ENCODE peak calls at places on chromosome 7, in six cellular contexts. P is activated T-cell treated with anti-CD3 and anti-CD28 coated beads for 1 hour; A is CD4-positive, alpha-beta T cell; F is HuH-7.5; S is activated CD4-positive, CD25-positive, alpha-beta regulatory T cell; Y is effector memory CD4-positive, alpha-beta T cell. E is an unnamed sample.
A peak's percentile ranks its signal among the peaks of the same experiment; 100 is the strongest.

GRCh38 chr7:74187915-74188675 is 13.9 kb downstream of the EIF4H start:
- DNase-seq in P (no peak), A (no peak), F (no peak), S (no peak), Y (no peak), E (no peak)

GRCh38 chr7:34622771-34623250 is 35.2 kb upstream of the NPSR1 start:
- DNase-seq in P (no peak), A (no peak), F (no peak), S (no peak), Y (no peak), E (no peak)

GRCh38 chr7:143354965-143355364 is 7.5 kb downstream of the FAM131B start:
- DNase-seq in P (no peak), A (no peak), F (no peak), S (no peak), Y (no peak), E (no peak)

GRCh38 chr7:17611611-17612010 is 313.2 kb downstream of the AHR start:
- DNase-seq in P (no peak), A (no peak), F (no peak), S (no peak), Y (no peak), E (no peak)

GRCh38 chr7:80833289-80834104 is 85.4 kb downstream of the SEMA3C start:
- DNase-seq in P (no peak), A (no peak), F (no peak), S (no peak), Y (no peak), E (no peak)

GRCh38 chr7:126302639-126303038 is 950.1 kb downstream of the GRM8 start:
- DNase-seq in P (no peak), A (no peak), F (no peak), S (no peak), Y (no peak), E (no peak)

GRCh38 chr7:1087462-1087809 is 477 bp upstream of the GPER1 start:
- DNase-seq in P (no peak), A (no peak), F (no peak), S (no peak), Y (no peak), E (no peak)

GRCh38 chr7:78769551-78770101 is 683.8 kb downstream of the MAGI2 start:
- DNase-seq in P (no peak), A (no peak), F (no peak), S (no peak), Y (no peak), E (no peak)

GRCh38 chr7:121080257-121080912 is 91.9 kb downstream of the CPED1 start:
- DNase-seq in P (no peak), A (no peak), F (no peak), S (no peak), Y (no peak), E (no peak)

GRCh38 chr7:76072243-76073148 is 24.6 kb downstream of the MDH2 start:
- DNase-seq in P (no peak), A (no peak), F (no peak), S (no peak), Y (no peak), E (no peak)

GRCh38 chr7:19772858-19773337 is 519 bp downstream of the TMEM196 start:
- DNase-seq in P (no peak), A (no peak), F (no peak), S (no peak), Y (no peak), E (no peak)

GRCh38 chr7:155685070-155685790 is 40.8 kb downstream of the RBM33 start:
- DNase-seq in P (no peak), A (no peak), F (no peak), S (no peak), Y (no peak), E (no peak)

GRCh38 chr7:130500463-130500862 is 8.6 kb downstream of the MEST start:
- DNase-seq in P (no peak), A (no peak), F (no peak), S (no peak), Y (no peak), E (no peak)

GRCh38 chr7:2645274-2645868 is 13.6 kb downstream of the TTYH3 start:
- DNase-seq in P (no peak), A (no peak), F (no peak), S (no peak), Y (no peak), E (peak; percentile 90)

GRCh38 chr7:116990056-116990455 is 36.8 kb downstream of the ST7 start:
- DNase-seq in P (no peak), A (no peak), F (no peak), S (no peak), Y (no peak), E (no peak)

GRCh38 chr7:158572000-158572828 is 15.4 kb downstream of the PTPRN2 start:
- DNase-seq in P (no peak), A (no peak), F (peak; percentile 53), S (no peak), Y (no peak), E (peak; percentile 32)

GRCh38 chr7:46383605-46384004 is 462.5 kb upstream of the IGFBP3 start:
- DNase-seq in P (no peak), A (no peak), F (no peak), S (no peak), Y (no peak), E (no peak)

GRCh38 chr7:95420996-95421846 is 13.6 kb downstream of the PON2 start:
- DNase-seq in P (no peak), A (no peak), F (no peak), S (no peak), Y (no peak), E (no peak)

GRCh38 chr7:34451923-34452322 is 206.1 kb upstream of the NPSR1 start:
- DNase-seq in P (no peak), A (no peak), F (no peak), S (no peak), Y (no peak), E (no peak)

GRCh38 chr7:158633055-158633956 is 45.7 kb upstream of the PTPRN2 start:
- DNase-seq in P (no peak), A (no peak), F (no peak), S (no peak), Y (no peak), E (no peak)

GRCh38 chr7:45888185-45888992 is at the start of gene IGFBP1:
- DNase-seq in P (no peak), A (no peak), F (peak; percentile 37), S (no peak), Y (no peak), E (no peak)

GRCh38 chr7:106681815-106682495 is 21.0 kb upstream of the CCDC71L start:
- DNase-seq in P (no peak), A (no peak), F (no peak), S (no peak), Y (no peak), E (no peak)

GRCh38 chr7:95012001-95012400 is 104.6 kb downstream of the PPP1R9A start:
- DNase-seq in P (no peak), A (no peak), F (no peak), S (no peak), Y (no peak), E (peak; percentile 14)

GRCh38 chr7:99133766-99134564 is 9.9 kb downstream of the SMURF1 start:
- DNase-seq in P (no peak), A (no peak), F (no peak), S (no peak), Y (no peak), E (no peak)

GRCh38 chr7:86793129-86793528 is 149.4 kb downstream of the GRM3 start:
- DNase-seq in P (no peak), A (no peak), F (no peak), S (no peak), Y (no peak), E (no peak)

GRCh38 chr7:47500103-47500563 is 81.8 kb downstream of the TNS3 start:
- DNase-seq in P (no peak), A (no peak), F (peak; percentile 55), S (no peak), Y (no peak), E (no peak)

GRCh38 chr7:23234569-23235296 is 11.8 kb upstream of the GPNMB start:
- DNase-seq in P (no peak), A (no peak), F (no peak), S (no peak), Y (no peak), E (no peak)

GRCh38 chr7:155224116-155224811 is 73.4 kb upstream of the INSIG1 start:
- DNase-seq in P (no peak), A (no peak), F (no peak), S (no peak), Y (no peak), E (no peak)

GRCh38 chr7:158495780-158496179 is 91.8 kb downstream of the PTPRN2 start:
- DNase-seq in P (no peak), A (no peak), F (peak; percentile 48), S (no peak), Y (no peak), E (peak; percentile 34)

GRCh38 chr7:35286986-35287385 is 33.1 kb upstream of the TBX20 start:
- DNase-seq in P (no peak), A (no peak), F (no peak), S (no peak), Y (no peak), E (no peak)

GRCh38 chr7:129776397-129776792 is 164.9 kb downstream of the NRF1 start:
- DNase-seq in P (no peak), A (no peak), F (no peak), S (no peak), Y (no peak), E (no peak)

GRCh38 chr7:158957921-158958471 is 101.6 kb downstream of the DYNC2I1 start:
- DNase-seq in P (no peak), A (no peak), F (no peak), S (no peak), Y (peak; percentile 8), E (no peak)

GRCh38 chr7:74240482-74240881 is 13.7 kb downstream of the RFC2 start:
- DNase-seq in P (no peak), A (no peak), F (no peak), S (no peak), Y (no peak), E (no peak)

GRCh38 chr7:18866359-18867036 is 250.9 kb downstream of the TWIST1 start:
- DNase-seq in P (no peak), A (no peak), F (no peak), S (no peak), Y (no peak), E (no peak)

GRCh38 chr7:132580277-132580676 is 4.0 kb upstream of the PLXNA4 start:
- DNase-seq in P (no peak), A (no peak), F (no peak), S (no peak), Y (no peak), E (no peak)

GRCh38 chr7:28955723-28956607 is 2.2 kb downstream of the TRIL start:
- DNase-seq in P (no peak), A (no peak), F (peak; percentile 79), S (no peak), Y (no peak), E (no peak)